ENCODE peak calls at places on chromosomes 16 and 17, in eight cellular contexts. S is breast epithelium, J is left ventricle myocardium inferior, X is left lung, I is A673, M is sigmoid colon, F is neuronal stem cell, B is tibial artery. K is an unnamed sample. For H3K27me3 and H3K4me1, the result is how much of the 10 kb centered on the place peaks cover.

GRCh38 chr16:3745751-3746355 is 28.5 kb upstream of the TRAP1 start:
- DNase-seq in F (peak), J (no peak), B (no peak), S (peak), I (no peak), X (no peak), M (peak), K (no peak)

GRCh38 chr17:27400991-27401390 is 55.3 kb upstream of the KSR1 start:
- DNase-seq in J (no peak), I (no peak), X (no peak), M (no peak), F (no peak), S (no peak), B (no peak), K (no peak)

GRCh38 chr17:2881295-2881694 is 85.1 kb downstream of the RAP1GAP2 start:
- DNase-seq in M (no peak), X (no peak), B (no peak), J (no peak), I (no peak), F (no peak), S (no peak), K (no peak)

GRCh38 chr16:5615868-5616642 is 518.5 kb upstream of the EEF2KMT start:
- DNase-seq in S (peak), X (peak), B (no peak), I (peak), J (peak), F (peak), M (peak), K (peak)

GRCh38 chr16:2226245-2226793 is 2.9 kb downstream of the E4F1 start:
- DNase-seq in B (no peak), S (peak), F (no peak), X (no peak), J (no peak), M (no peak), I (no peak), K (no peak)

GRCh38 chr17:76736349-76737081 is 616 bp downstream of the SRSF2 start:
- DNase-seq in F (peak), S (peak), B (peak), I (peak), J (peak), X (peak), M (peak), K (no peak)

GRCh38 chr16:57409870-57410585 is 5.5 kb downstream of the CCL17 start:
- DNase-seq in J (no peak), X (no peak), I (no peak), F (no peak), S (no peak), B (no peak), M (no peak), K (no peak)

GRCh38 chr16:12239953-12240485 is 263.5 kb downstream of the SNX29 start:
- DNase-seq in J (no peak), S (no peak), B (no peak), I (no peak), F (no peak), M (no peak), X (no peak), K (no peak)

GRCh38 chr16:46833465-46833810 is 2.5 kb upstream of the C16orf87 start:
- DNase-seq in I (no peak), X (no peak), B (no peak), F (no peak), J (no peak), S (no peak), M (no peak), K (no peak)

GRCh38 chr16:90057738-90058173 is 19.4 kb downstream of the PRDM7 start:
- DNase-seq in B (no peak), J (no peak), S (no peak), F (no peak), X (no peak), M (no peak), I (peak), K (no peak)

GRCh38 chr16:63617047-63617989 is 1504.5 kb downstream of the CDH11 start:
- DNase-seq in M (no peak), B (no peak), F (no peak), S (no peak), J (peak), I (peak), X (peak), K (no peak)

GRCh38 chr17:81652901-81653771 is 3.2 kb downstream of the PDE6G start:
- DNase-seq in I (no peak), J (no peak), B (no peak), M (peak), F (no peak), S (no peak), X (peak), K (no peak)

GRCh38 chr17:8960325-8961144 is 5.0 kb downstream of the PIK3R5 start:
- DNase-seq in I (no peak), S (no peak), M (no peak), B (no peak), F (no peak), J (no peak), X (no peak), K (no peak)

GRCh38 chr17:81123052-81124048 is 42.0 kb upstream of the PVALEF start:
- DNase-seq in B (no peak), S (no peak), M (no peak), X (no peak), J (no peak), I (no peak), F (no peak), K (no peak)

GRCh38 chr16:53091508-53092211 is 36.9 kb downstream of the CHD9 start:
- DNase-seq in B (peak), S (no peak), M (peak), J (peak), F (peak), X (no peak), I (peak), K (peak)

GRCh38 chr17:82794781-82795505 is 43.1 kb downstream of the TBCD start:
- DNase-seq in F (no peak), S (no peak), X (no peak), B (no peak), J (no peak), M (peak), I (no peak), K (no peak)

GRCh38 chr17:44065668-44066203 is 735 bp downstream of the LSM12 start:
- DNase-seq in F (no peak), J (no peak), X (no peak), M (no peak), B (no peak), S (no peak), I (no peak), K (no peak)

GRCh38 chr16:79422061-79422460 is 178.5 kb downstream of the MAF start:
- DNase-seq in M (no peak), S (no peak), B (no peak), I (no peak), F (no peak), J (no peak), X (no peak), K (no peak)

GRCh38 chr16:13480801-13481200 is 439.2 kb upstream of the ERCC4 start:
- DNase-seq in X (no peak), J (no peak), F (no peak), B (no peak), I (no peak), M (no peak), S (no peak), K (no peak)

GRCh38 chr17:51995797-51996403 is 162.6 kb downstream of the CA10 start:
- DNase-seq in I (no peak), X (no peak), S (no peak), M (no peak), F (no peak), B (no peak), J (no peak), K (no peak)

GRCh38 chr17:39064814-39065213 is 86.6 kb downstream of the PLXDC1 start:
- DNase-seq in F (no peak), B (no peak), I (no peak), S (no peak), J (no peak), X (no peak), M (no peak), K (no peak)

GRCh38 chr17:34628883-34629282 is 49.5 kb downstream of the TMEM132E start:
- DNase-seq in J (no peak), F (no peak), X (no peak), M (no peak), S (no peak), B (no peak), I (no peak), K (no peak)

DNA sequence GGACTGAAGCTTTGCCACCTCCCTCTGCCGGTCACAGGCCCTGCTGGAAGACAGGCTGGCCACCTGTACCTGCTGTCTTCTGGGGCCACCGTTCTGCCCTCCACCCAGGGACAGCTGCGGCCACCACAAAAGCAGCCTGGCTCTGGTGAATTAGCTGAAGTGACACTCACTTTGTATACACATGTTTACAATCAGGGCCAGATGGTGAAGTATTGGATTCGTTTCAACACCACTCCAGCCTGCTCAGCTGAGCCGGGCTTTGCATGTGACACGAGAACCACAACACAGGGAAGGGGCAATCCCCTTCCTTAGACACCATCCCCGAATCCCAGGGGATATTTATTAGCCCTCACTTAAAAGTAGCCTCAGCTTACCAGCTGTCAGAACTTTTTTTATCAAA is 191.5 kb upstream of the RPL38 start:
- DNase-seq in X (no peak), I (no peak), S (no peak), B (no peak), F (no peak), M (no peak), J (no peak), K (no peak)
- H3K27me3 ChIP-seq in X (under half), I (under half), S (under half), B (under half), F (under half), M (under half), J (half or more), K (under half)

GRCh38 chr16:84929421-84930297 is 81.7 kb downstream of the ZDHHC7 start:
- DNase-seq in I (no peak), B (peak), J (peak), S (no peak), X (no peak), F (no peak), M (peak), K (no peak)
- H3K4me1 ChIP-seq in I (under half), B (under half), J (half or more), S (under half), X (under half), F (under half), M (under half), K (under half)

DNA sequence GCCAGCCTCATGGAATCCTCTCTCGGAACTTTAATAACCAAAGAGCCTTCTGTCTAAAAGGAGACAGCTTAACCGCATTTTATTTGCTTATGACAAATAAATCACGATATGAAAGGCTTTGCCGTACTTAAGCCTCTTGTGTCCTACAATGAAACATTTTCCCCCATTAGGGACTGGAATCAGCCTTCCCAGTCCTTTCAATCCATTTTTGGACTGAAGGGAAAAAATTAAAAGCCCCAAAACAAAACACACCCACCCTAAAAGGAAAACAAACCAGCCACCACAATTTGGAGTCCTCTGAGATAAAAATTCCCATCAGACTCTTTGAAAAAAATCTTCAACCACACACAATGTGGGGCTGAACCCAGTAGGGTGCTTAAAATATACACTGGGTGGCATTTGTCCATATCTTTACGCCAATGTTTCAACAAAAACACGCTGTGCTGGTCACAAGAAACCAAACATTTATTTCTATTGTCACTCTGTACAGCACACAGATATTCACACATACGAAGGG is 3.0 kb downstream of the HOXB4 start:
- DNase-seq in F (no peak), J (no peak), I (no peak), S (no peak), M (no peak), X (no peak), B (no peak), K (peak)
- H3K4me3 ChIP-seq in F (no peak), J (no peak), I (no peak), S (peak), M (peak), X (no peak), B (no peak), K (no peak)

GRCh38 chr16:87098361-87098760 is 218.8 kb downstream of the C16orf95 start:
- DNase-seq in I (no peak), B (no peak), X (no peak), F (no peak), M (no peak), J (no peak), S (no peak), K (no peak)

GRCh38 chr16:87093804-87094203 is 223.4 kb downstream of the C16orf95 start:
- DNase-seq in S (no peak), J (no peak), X (no peak), F (no peak), I (no peak), B (no peak), M (no peak), K (no peak)

GRCh38 chr16:87094246-87094865 is 222.8 kb downstream of the C16orf95 start:
- DNase-seq in I (no peak), B (no peak), F (no peak), X (no peak), S (no peak), J (no peak), M (no peak), K (no peak)

GRCh38 chr16:87099001-87099740 is 218.0 kb downstream of the C16orf95 start:
- DNase-seq in M (no peak), X (no peak), F (peak), B (no peak), J (no peak), I (no peak), S (no peak), K (peak)

GRCh38 chr16:87096746-87097145 is 220.4 kb downstream of the C16orf95 start:
- DNase-seq in I (no peak), J (no peak), B (no peak), M (no peak), S (no peak), F (no peak), X (no peak), K (no peak)
- H3K27me3 ChIP-seq in I (under half), J (half or more), B (under half), M (under half), S (under half), F (under half), X (half or more), K (under half)

GRCh38 chr16:780296-780695 is 7.9 kb downstream of the RPUSD1 start:
- DNase-seq in I (no peak), J (no peak), M (no peak), F (no peak), B (no peak), X (no peak), S (no peak), K (no peak)
- H3K4me1 ChIP-seq in I (under half), J (under half), M (under half), F (under half), B (under half), X (under half), S (under half), K (under half)

GRCh38 chr16:70590722-70591438 is 55.5 kb upstream of the IL34 start:
- DNase-seq in F (no peak), B (peak), J (no peak), I (no peak), M (no peak), S (no peak), X (no peak), K (no peak)
- H3K4me3 ChIP-seq in F (no peak), B (no peak), J (no peak), I (no peak), M (no peak), S (peak), X (no peak), K (no peak)

DNA sequence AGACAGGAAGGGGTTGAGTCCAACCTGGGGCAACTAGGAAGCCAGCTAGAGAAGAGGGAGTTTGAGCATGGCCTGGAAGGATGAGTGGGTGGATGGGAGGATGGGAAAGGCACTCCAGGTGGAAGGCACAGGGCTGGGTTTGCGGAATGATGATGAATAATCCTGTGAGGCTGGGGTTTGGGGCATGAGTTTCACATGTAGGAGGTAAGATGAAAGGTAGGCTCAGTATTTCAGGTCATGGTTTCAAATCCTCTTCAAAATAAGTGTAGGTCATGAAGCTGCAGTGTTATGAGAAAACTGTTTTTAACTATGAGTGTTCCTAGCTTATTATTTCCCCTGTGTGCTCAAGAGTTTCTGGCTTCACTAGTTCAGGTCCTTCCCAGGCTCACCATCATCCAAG is 130.3 kb downstream of the SKAP1 start:
- DNase-seq in J (no peak), S (no peak), B (no peak), M (no peak), F (no peak), I (no peak), X (no peak), K (no peak)
- H3K27me3 ChIP-seq in J (under half), S (under half), B (under half), M (under half), F (under half), I (under half), X (under half), K (half or more)

GRCh38 chr16:68273459-68273858 is 9.1 kb downstream of the SLC7A6 start:
- DNase-seq in B (no peak), X (no peak), F (no peak), S (no peak), M (no peak), I (no peak), J (no peak), K (no peak)
- H3K4me1 ChIP-seq in B (under half), X (under half), F (under half), S (under half), M (under half), I (under half), J (half or more), K (under half)

GRCh38 chr16:50067290-50067853 is 1.6 kb downstream of the HEATR3 start:
- DNase-seq in X (no peak), S (no peak), F (peak), I (peak), M (no peak), B (no peak), J (no peak), K (peak)
- H3K4me3 ChIP-seq in X (no peak), S (no peak), F (no peak), I (peak), M (no peak), B (peak), J (peak), K (peak)

GRCh38 chr16:1211451-1212268 is 13.4 kb downstream of the TPSG1 start:
- DNase-seq in M (no peak), X (no peak), S (no peak), B (no peak), I (no peak), J (no peak), F (no peak), K (no peak)

GRCh38 chr16:1214693-1215092 is 10.4 kb downstream of the TPSG1 start:
- DNase-seq in S (no peak), B (no peak), I (no peak), F (no peak), X (no peak), J (no peak), M (no peak), K (no peak)

GRCh38 chr16:1213796-1214372 is 11.2 kb downstream of the TPSG1 start:
- DNase-seq in S (no peak), I (no peak), J (no peak), B (no peak), X (no peak), M (no peak), F (no peak), K (no peak)

GRCh38 chr16:1213231-1213630 is 11.8 kb downstream of the TPSG1 start:
- DNase-seq in M (no peak), I (no peak), B (no peak), J (no peak), F (no peak), S (no peak), X (no peak), K (no peak)

DNA sequence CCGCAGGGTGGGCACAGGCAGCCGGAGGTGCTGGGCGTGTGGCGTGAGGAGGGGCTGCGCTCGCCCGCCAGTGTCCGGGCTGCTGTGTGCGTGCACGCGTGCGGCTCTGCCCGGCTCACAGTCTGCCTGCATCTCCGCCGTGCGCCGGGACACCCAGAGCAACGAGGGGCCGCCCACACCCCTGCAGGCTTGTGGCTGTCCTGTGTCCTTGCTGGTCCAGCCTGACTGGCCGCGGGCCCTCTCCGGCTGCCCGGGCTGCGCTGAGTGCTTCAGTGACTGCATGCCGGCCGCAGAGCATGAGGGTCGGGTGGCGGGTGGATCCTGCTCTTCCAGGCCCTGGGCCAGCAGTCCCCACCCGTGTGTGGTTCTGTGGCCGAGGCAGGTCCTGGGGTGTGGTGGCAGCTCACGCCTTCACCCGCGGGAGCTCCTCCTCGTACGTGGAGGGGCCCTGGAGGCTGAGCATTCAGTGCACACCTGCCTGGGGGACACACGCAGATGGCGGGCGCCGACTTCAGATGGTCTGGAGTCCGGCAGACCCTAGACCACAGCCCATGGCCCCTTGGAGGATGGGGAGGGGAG is 12.4 kb downstream of the TPSG1 start:
- DNase-seq in I (no peak), X (no peak), S (no peak), M (no peak), F (no peak), J (no peak), B (no peak), K (no peak)
- H3K27me3 ChIP-seq in I (under half), X (under half), S (under half), M (under half), F (under half), J (under half), B (under half), K (under half)